ENCODE peak calls at places on chromosome 9, in seven cellular contexts. J, O, Q, A, Z, L and U are unnamed samples.

GRCh38 chr9:91740713-91741112 is 209.3 kb downstream of the ROR2 start:
- DNase-seq in J (peak), O (peak), Q (peak), A (peak), Z (no peak), L (no peak), U (peak)

GRCh38 chr9:35728041-35728971 is 3.7 kb downstream of the TLN1 start:
- DNase-seq in J (no peak), O (peak), Q (peak), A (peak), Z (peak), L (no peak), U (peak)

GRCh38 chr9:94807556-94807955 is 81.1 kb downstream of the AOPEP start:
- DNase-seq in J (no peak), O (no peak), Q (no peak), A (no peak), Z (no peak), L (peak), U (no peak)

GRCh38 chr9:37452611-37453010 is 12.6 kb downstream of the ZBTB5 start:
- DNase-seq in J (no peak), O (no peak), Q (no peak), A (no peak), Z (no peak), L (no peak), U (no peak)

GRCh38 chr9:108053555-108054061 is 564.0 kb upstream of the KLF4 start:
- DNase-seq in J (peak), O (peak), Q (peak), A (peak), Z (peak), L (no peak), U (peak)

GRCh38 chr9:136054146-136054545 is 40.9 kb downstream of the NACC2 start:
- DNase-seq in J (no peak), O (no peak), Q (no peak), A (no peak), Z (no peak), L (no peak), U (no peak)

GRCh38 chr9:35903049-35903448 is 3.0 kb upstream of the HRCT1 start:
- DNase-seq in J (peak), O (no peak), Q (peak), A (no peak), Z (no peak), L (no peak), U (peak)

GRCh38 chr9:18596920-18597319 is 123.0 kb downstream of the ADAMTSL1 start:
- DNase-seq in J (no peak), O (peak), Q (no peak), A (no peak), Z (no peak), L (no peak), U (peak)

GRCh38 chr9:19976226-19976625 is 187.4 kb upstream of the SLC24A2 start:
- DNase-seq in J (no peak), O (no peak), Q (no peak), A (no peak), Z (no peak), L (no peak), U (no peak)

GRCh38 chr9:4970970-4971641 is 14.0 kb upstream of the JAK2 start:
- DNase-seq in J (no peak), O (no peak), Q (no peak), A (no peak), Z (no peak), L (no peak), U (no peak)

GRCh38 chr9:89051421-89051820 is 60.2 kb downstream of the S1PR3 start:
- DNase-seq in J (no peak), O (no peak), Q (no peak), A (no peak), Z (no peak), L (no peak), U (no peak)

GRCh38 chr9:104927912-104928740 is at the start of gene ABCA1:
- DNase-seq in J (peak), O (peak), Q (peak), A (peak), Z (peak), L (no peak), U (peak)

GRCh38 chr9:131971482-131972074 is 108.1 kb downstream of the MED27 start:
- DNase-seq in J (no peak), O (no peak), Q (no peak), A (no peak), Z (no peak), L (no peak), U (no peak)

GRCh38 chr9:116275418-116276295 is 122.1 kb downstream of the PAPPA start:
- DNase-seq in J (peak), O (no peak), Q (peak), A (no peak), Z (no peak), L (peak), U (peak)

GRCh38 chr9:37903581-37903830 is 421 bp downstream of the SLC25A51 start:
- DNase-seq in J (peak), O (no peak), Q (peak), A (no peak), Z (peak), L (no peak), U (peak)

GRCh38 chr9:911003-911402 is 65.5 kb upstream of the DMRT3 start:
- DNase-seq in J (no peak), O (no peak), Q (peak), A (no peak), Z (no peak), L (no peak), U (no peak)

GRCh38 chr9:137872296-137872695 is 5.3 kb upstream of the CACNA1B start:
- DNase-seq in J (no peak), O (no peak), Q (no peak), A (no peak), Z (no peak), L (no peak), U (no peak)

GRCh38 chr9:121281614-121282291 is 13.8 kb downstream of the GSN start:
- DNase-seq in J (no peak), O (peak), Q (peak), A (peak), Z (peak), L (no peak), U (peak)

GRCh38 chr9:32665101-32665500 is 29.6 kb upstream of the TAF1L start:
- DNase-seq in J (no peak), O (no peak), Q (peak), A (no peak), Z (no peak), L (no peak), U (peak)

GRCh38 chr9:93507780-93508179 is 54.4 kb upstream of the FAM120AOS start:
- DNase-seq in J (no peak), O (no peak), Q (no peak), A (no peak), Z (no peak), L (no peak), U (no peak)
- H3K4me3 ChIP-seq in J (no peak), O (no peak), Q (no peak), A (no peak), Z (no peak), L (no peak), U (no peak)

GRCh38 chr9:76594764-76595410 is 135.9 kb downstream of the GCNT1 start:
- DNase-seq in J (no peak), O (no peak), Q (peak), A (no peak), Z (no peak), L (no peak), U (no peak)
- H3K4me3 ChIP-seq in J (no peak), O (no peak), Q (no peak), A (no peak), Z (no peak), L (no peak), U (no peak)

GRCh38 chr9:123319541-123320339 is 36.3 kb upstream of the CRB2 start:
- DNase-seq in J (no peak), O (no peak), Q (no peak), A (no peak), Z (no peak), L (no peak), U (no peak)

GRCh38 chr9:123316053-123316718 is 39.8 kb upstream of the CRB2 start:
- DNase-seq in J (no peak), O (no peak), Q (no peak), A (no peak), Z (no peak), L (no peak), U (no peak)

GRCh38 chr9:123320814-123321213 is 35.2 kb upstream of the CRB2 start:
- DNase-seq in J (no peak), O (no peak), Q (no peak), A (no peak), Z (no peak), L (no peak), U (no peak)

GRCh38 chr9:123318961-123319421 is 37.0 kb upstream of the CRB2 start:
- DNase-seq in J (no peak), O (peak), Q (peak), A (no peak), Z (no peak), L (no peak), U (no peak)

DNA sequence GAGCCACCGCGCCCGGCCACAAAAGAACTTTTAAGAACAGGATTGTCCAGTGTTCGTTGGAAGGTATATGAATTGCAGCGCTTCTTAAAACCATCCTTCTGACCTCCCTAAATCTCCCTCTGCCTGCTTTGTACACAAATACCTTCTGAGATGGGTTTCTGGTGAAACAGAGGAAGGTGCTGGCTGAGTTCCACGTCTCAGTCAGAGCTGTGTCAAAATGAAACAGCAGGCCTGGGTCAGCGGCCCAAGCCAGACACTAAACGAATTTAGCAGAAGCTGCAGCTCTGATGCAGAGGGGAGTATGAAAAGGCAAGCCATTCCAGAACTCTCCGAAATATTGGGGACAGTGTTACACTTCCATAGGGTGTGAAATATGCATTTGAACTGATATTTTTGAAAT is 37.8 kb upstream of the CRB2 start:
- DNase-seq in J (no peak), O (peak), Q (no peak), A (no peak), Z (no peak), L (no peak), U (no peak)
- H3K4me3 ChIP-seq in J (no peak), O (no peak), Q (no peak), A (no peak), Z (no peak), L (no peak), U (no peak)

GRCh38 chr9:114178756-114179450 is 23.6 kb downstream of the COL27A1 start:
- DNase-seq in J (no peak), O (no peak), Q (no peak), A (peak), Z (peak), L (no peak), U (no peak)

GRCh38 chr9:114183006-114183405 is 27.7 kb downstream of the COL27A1 start:
- DNase-seq in J (no peak), O (no peak), Q (no peak), A (no peak), Z (no peak), L (no peak), U (no peak)

GRCh38 chr9:114179516-114179915 is 24.2 kb downstream of the COL27A1 start:
- DNase-seq in J (no peak), O (no peak), Q (no peak), A (no peak), Z (no peak), L (no peak), U (no peak)

GRCh38 chr9:114181583-114182409 is 26.5 kb downstream of the COL27A1 start:
- DNase-seq in J (no peak), O (no peak), Q (no peak), A (no peak), Z (no peak), L (no peak), U (no peak)

DNA sequence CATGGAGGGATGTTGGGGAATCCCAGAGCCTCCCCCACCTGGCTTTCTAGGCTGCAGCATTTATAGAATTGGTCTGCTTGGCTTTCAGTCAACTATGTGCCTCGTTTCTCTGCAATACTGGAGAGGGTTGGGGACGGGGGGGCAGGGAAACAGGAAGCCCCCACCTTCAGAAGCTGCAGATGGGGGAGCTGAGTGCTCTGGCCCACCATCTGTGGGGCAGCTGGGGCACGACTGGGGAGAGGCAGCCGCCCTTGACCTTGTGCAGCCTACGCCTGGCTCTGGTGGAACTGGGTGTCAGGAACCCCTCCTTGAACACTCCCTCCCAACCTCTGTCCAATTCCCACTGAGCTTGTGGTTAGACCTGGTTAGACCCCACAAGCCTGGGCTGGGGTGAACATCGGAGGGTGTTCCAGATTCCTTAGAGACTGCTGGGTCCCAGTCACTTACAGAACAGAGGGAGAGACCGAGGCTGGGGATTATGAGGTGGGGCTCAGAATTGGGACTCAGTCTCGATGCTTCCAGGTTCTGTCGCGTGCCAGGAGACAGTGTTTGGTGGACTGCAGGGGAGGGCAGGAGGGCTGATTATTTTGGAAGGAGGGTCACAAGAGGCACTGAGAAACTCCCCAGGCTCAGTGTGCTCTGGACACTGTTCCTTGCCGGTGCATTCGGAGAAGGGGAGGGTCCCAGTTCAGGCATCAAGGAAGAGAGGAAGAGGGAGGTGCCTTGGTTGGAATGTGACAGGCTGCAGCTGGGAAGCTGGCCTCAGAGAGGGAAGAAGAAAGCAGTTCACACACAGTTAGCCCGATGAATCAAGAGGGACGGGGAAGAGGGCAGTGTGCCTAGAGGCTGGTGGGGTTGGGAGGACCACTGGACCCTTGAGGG is 25.6 kb downstream of the COL27A1 start:
- DNase-seq in J (no peak), O (no peak), Q (no peak), A (peak), Z (no peak), L (no peak), U (no peak)
- H3K4me3 ChIP-seq in J (no peak), O (no peak), Q (no peak), A (no peak), Z (no peak), L (no peak), U (no peak)

GRCh38 chr9:68841292-68842052 is 136.4 kb downstream of the PIP5K1B start:
- DNase-seq in J (no peak), O (no peak), Q (no peak), A (no peak), Z (no peak), L (no peak), U (no peak)

GRCh38 chr9:68844196-68844595 is 139.2 kb downstream of the PIP5K1B start:
- DNase-seq in J (no peak), O (no peak), Q (no peak), A (no peak), Z (no peak), L (no peak), U (no peak)

GRCh38 chr9:68842568-68842967 is 137.5 kb downstream of the PIP5K1B start:
- DNase-seq in J (no peak), O (no peak), Q (no peak), A (no peak), Z (no peak), L (no peak), U (no peak)

GRCh38 chr9:68844623-68845612 is 139.9 kb downstream of the PIP5K1B start:
- DNase-seq in J (peak), O (peak), Q (peak), A (peak), Z (no peak), L (no peak), U (peak)

GRCh38 chr9:68843239-68843638 is 138.2 kb downstream of the PIP5K1B start:
- DNase-seq in J (no peak), O (no peak), Q (no peak), A (no peak), Z (no peak), L (no peak), U (no peak)
- H3K4me3 ChIP-seq in J (no peak), O (no peak), Q (no peak), A (no peak), Z (no peak), L (no peak), U (no peak)

DNA sequence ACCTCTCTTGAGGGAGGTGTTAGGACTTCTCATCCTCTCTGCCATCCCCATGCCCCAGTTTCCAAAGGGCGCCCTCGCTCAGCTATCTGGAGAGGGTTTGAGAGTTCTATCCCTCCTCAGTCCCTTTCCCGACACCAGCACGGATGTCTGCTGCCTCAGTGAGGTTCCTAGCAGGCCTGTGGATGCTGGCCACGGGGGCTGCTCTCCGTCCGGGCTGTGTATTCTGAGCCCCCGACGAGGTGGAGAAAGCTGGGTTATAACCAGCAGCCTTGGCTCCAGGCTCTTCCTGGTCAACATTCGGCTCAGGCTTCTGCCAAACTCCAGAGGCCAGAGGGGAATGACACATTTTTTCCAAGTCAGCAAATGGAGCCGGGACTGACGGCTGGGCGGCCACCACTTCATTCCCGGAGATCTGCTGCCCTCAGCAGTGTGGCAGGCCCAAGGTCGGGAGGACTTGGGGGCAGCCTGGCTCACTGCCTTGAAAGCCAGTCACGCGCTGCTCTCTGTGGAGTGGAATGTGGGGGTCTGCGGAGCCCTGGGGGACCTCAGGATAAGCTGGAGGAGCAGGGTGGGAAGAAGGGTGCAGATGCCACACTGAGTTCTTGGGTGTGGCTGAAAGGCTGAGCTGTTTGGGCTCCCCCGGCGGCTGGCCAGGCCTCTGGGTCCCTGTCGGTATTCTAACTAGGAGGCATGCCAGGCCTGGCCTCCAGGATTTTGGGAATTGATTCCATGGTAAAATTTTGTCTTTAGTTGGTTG is 27.4 kb downstream of the PTPA start:
- DNase-seq in J (no peak), O (peak), Q (no peak), A (peak), Z (peak), L (no peak), U (peak)
- H3K4me3 ChIP-seq in J (no peak), O (peak), Q (no peak), A (peak), Z (peak), L (no peak), U (peak)

GRCh38 chr9:81683704-81684103 is 5.6 kb downstream of the TLE1 start:
- DNase-seq in J (no peak), O (no peak), Q (peak), A (no peak), Z (no peak), L (no peak), U (no peak)
- H3K4me3 ChIP-seq in J (no peak), O (peak), Q (no peak), A (peak), Z (no peak), L (no peak), U (no peak)

DNA sequence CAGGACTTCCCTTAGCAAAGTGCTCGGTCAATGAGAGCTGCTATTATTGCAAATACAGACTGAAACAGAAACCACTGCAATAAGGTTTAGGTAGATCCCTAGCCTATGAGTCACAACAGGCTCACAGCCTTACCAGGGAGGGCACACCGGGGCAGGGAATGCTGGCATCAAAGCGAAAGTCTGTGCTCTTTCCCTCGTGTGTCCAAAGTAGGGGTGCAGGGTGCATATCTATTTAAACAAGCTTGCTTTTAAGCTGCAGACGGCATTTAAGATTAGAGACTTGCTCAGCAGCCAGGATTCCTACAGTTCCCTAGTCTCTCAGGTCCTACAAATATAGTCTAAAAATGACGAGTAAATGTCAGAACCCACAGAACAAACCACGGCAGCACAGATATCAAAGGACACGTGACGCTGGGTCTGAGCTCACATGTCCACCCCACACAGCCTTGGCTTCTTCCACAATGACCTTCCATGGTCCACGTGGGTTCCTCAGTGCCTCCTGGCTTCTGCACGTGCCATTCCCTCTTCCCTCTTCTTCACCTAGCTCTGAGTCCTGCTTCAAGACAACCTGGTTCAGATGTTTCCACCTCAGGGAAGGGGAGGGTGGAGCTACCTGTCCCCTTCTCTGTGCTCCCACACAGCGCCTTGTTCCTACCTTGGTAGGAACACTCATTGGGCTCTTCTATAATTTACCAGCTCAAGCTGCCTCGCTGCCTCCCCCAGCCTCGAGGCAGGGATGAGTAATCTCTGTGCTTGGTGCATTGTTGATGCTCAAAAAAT is 193.2 kb downstream of the MAPKAP1 start:
- DNase-seq in J (no peak), O (peak), Q (no peak), A (peak), Z (peak), L (no peak), U (peak)
- H3K4me3 ChIP-seq in J (no peak), O (no peak), Q (no peak), A (peak), Z (peak), L (no peak), U (no peak)